ENCODE peak calls at places on chromosome 14, in seven cellular contexts. R is fibroblast of lung, J is endothelial cell of umbilical vein, F is hepatocyte, U is GM23338, C is lower lobe of right lung, K is right cardiac atrium. W is an unnamed sample. For H3K4me1 and H3K27me3, the result is how much of the 10 kb centered on the place peaks cover.

GRCh38 chr14:49461529-49462401 is 124.4 kb downstream of the RPS29 start:
- DNase-seq in R (peak), J (peak), F (peak), U (peak), C (no peak), K (no peak), W (peak)

GRCh38 chr14:74563233-74563585 is 48.8 kb downstream of the LTBP2 start:
- DNase-seq in R (no peak), J (peak), F (no peak), U (no peak), C (no peak), K (no peak), W (no peak)

GRCh38 chr14:56333361-56334279 is 215.4 kb downstream of the PELI2 start:
- DNase-seq in R (peak), J (peak), F (peak), U (no peak), C (no peak), K (no peak), W (no peak)

GRCh38 chr14:70754989-70755388 is 54.3 kb downstream of the MAP3K9 start:
- DNase-seq in R (peak), J (no peak), F (no peak), U (no peak), C (peak), K (no peak), W (no peak)

GRCh38 chr14:85076111-85076510 is 453.8 kb upstream of the FLRT2 start:
- DNase-seq in R (no peak), J (no peak), F (no peak), U (no peak), C (no peak), K (no peak), W (no peak)

GRCh38 chr14:37874429-37875109 is 279.1 kb downstream of the TTC6 start:
- DNase-seq in R (peak), J (peak), F (peak), U (peak), C (peak), K (peak), W (peak)

GRCh38 chr14:90416649-90417237 is 19.9 kb downstream of the CALM1 start:
- DNase-seq in R (no peak), J (peak), F (no peak), U (no peak), C (no peak), K (no peak), W (no peak)

GRCh38 chr14:101929096-101929495 is 35.3 kb upstream of the DYNC1H1 start:
- DNase-seq in R (no peak), J (no peak), F (no peak), U (no peak), C (peak), K (no peak), W (no peak)

GRCh38 chr14:41899416-41899815 is 292.7 kb downstream of the LRFN5 start:
- DNase-seq in R (peak), J (no peak), F (no peak), U (no peak), C (no peak), K (no peak), W (no peak)

GRCh38 chr14:92340071-92340470 is 17.1 kb downstream of the SLC24A4 start:
- DNase-seq in R (no peak), J (no peak), F (no peak), U (no peak), C (no peak), K (no peak), W (no peak)

GRCh38 chr14:42095155-42095554 is 488.5 kb downstream of the LRFN5 start:
- DNase-seq in R (no peak), J (no peak), F (no peak), U (no peak), C (no peak), K (peak), W (no peak)

GRCh38 chr14:88426271-88426670 is 40.8 kb downstream of the SPATA7 start:
- DNase-seq in R (peak), J (no peak), F (no peak), U (peak), C (no peak), K (peak), W (no peak)

GRCh38 chr14:53792909-53793308 is 163.7 kb downstream of the BMP4 start:
- DNase-seq in R (no peak), J (no peak), F (no peak), U (peak), C (no peak), K (no peak), W (no peak)

GRCh38 chr14:100534528-100535286 is 52.5 kb downstream of the BEGAIN start:
- DNase-seq in R (no peak), J (no peak), F (no peak), U (no peak), C (peak), K (peak), W (no peak)

GRCh38 chr14:65348137-65348536 is 64.4 kb upstream of the FUT8 start:
- DNase-seq in R (no peak), J (no peak), F (no peak), U (no peak), C (peak), K (no peak), W (no peak)

GRCh38 chr14:81710232-81710845 is 176.7 kb upstream of the SEL1L start:
- DNase-seq in R (peak), J (no peak), F (peak), U (peak), C (no peak), K (no peak), W (no peak)

GRCh38 chr14:71012888-71013287 is 105.6 kb downstream of the PCNX1 start:
- DNase-seq in R (no peak), J (no peak), F (no peak), U (no peak), C (no peak), K (no peak), W (no peak)

GRCh38 chr14:96965885-96966595 is 168.9 kb downstream of the VRK1 start:
- DNase-seq in R (no peak), J (no peak), F (no peak), U (peak), C (no peak), K (no peak), W (no peak)

GRCh38 chr14:29236401-29236800 is 469.8 kb downstream of the FOXG1 start:
- DNase-seq in R (no peak), J (no peak), F (no peak), U (no peak), C (no peak), K (no peak), W (no peak)

GRCh38 chr14:60980811-60981625 is at the start of the genes SLC38A6 and TRMT5:
- DNase-seq in R (peak), J (peak), F (peak), U (peak), C (peak), K (peak), W (peak)

GRCh38 chr14:60981626-60982455 is 796 bp downstream of the SLC38A6 start:
- DNase-seq in R (peak), J (peak), F (peak), U (peak), C (no peak), K (no peak), W (no peak)

GRCh38 chr14:60973070-60973469 is 7.8 kb downstream of the TRMT5 start:
- DNase-seq in R (no peak), J (no peak), F (no peak), U (no peak), C (no peak), K (no peak), W (no peak)

GRCh38 chr14:60974070-60974469 is 6.8 kb downstream of the TRMT5 start:
- DNase-seq in R (no peak), J (no peak), F (no peak), U (no peak), C (no peak), K (no peak), W (no peak)

DNA sequence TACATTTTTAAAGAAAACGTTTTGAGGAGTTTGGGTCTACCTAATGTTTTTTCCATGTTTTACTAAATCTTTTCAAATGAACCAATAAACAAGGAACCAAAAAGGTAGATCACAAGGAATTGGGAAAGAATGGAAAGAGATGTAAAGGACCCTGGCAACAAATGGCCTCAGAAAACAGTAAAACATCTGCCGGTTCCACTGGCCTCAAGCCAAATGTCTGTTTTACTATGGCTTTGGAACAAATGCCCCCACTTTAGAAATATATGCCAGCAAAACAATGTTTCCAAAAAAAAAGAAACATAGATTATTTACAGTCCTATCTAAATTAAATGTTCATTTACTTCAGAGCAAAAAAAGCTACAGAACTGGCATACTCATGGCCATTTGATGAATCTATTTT is 3.0 kb downstream of the TRMT5 start:
- DNase-seq in R (no peak), J (peak), F (no peak), U (no peak), C (no peak), K (no peak), W (no peak)
- H3K4me1 ChIP-seq in R (under half), J (under half), F (under half), U (under half), C (under half), K (under half), W (under half)

GRCh38 chr14:104678901-104679705 is 10.3 kb upstream of the INF2 start:
- DNase-seq in R (no peak), J (no peak), F (no peak), U (no peak), C (peak), K (peak), W (no peak)
- H3K27ac ChIP-seq in R (peak), J (no peak), F (peak), U (peak), C (peak), K (no peak), W (no peak)

DNA sequence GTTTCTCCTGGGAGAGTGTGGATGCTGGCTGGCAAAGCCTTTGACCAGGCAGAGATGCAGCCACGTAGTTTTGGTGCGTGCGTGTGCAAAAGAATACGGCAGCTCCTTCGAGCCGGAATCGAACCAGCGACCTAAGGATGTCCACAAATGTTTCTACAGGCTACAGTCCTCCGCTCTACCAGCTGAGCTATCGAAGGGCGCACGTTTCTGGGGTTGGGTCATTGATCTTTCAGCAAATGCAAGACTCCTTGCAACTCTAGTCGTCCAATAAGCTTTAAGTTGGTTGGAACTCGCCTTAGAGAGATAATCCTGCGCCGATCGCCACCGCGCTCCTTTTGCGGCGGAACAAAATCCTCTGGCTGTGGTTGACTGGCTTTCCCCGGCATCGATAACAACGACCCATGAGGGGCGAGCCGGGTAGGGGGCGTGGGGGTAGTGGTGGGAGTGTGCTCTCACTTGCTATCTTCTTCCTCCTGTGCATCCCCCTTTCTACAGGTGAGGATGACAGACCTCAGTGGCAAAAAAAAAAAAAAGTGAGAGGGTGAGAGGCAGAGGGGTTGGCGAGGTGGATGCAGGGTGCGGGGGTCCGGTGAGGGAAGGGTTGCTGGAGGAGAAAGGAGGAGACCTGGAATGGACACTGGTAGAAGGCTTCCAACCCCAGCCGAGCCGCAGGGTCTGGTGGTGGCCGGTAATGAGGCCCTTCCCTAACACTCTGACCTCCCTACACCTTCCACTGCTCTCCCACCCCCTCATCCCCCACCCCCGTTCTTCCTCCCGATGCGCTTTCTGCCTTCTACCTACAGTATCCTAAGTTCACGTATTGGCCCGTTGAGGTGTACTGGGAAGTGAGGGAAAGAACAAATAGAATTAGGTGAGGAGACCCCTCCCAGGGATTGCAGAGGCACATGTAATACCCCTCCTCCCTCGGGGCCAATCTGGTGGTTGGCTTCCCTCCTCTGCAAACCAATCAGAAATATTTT is 11.8 kb upstream of the OR6S1 start:
- DNase-seq in R (peak), J (peak), F (peak), U (peak), C (no peak), K (no peak), W (no peak)
- H3K27me3 ChIP-seq in R (under half), J (under half), F (half or more), U (under half), C (half or more), K (under half), W (under half)

GRCh38 chr14:77111021-77111420 is 13.0 kb downstream of the CIPC start:
- DNase-seq in R (peak), J (peak), F (no peak), U (peak), C (no peak), K (no peak), W (no peak)

GRCh38 chr14:77108753-77109152 is 10.7 kb downstream of the CIPC start:
- DNase-seq in R (no peak), J (no peak), F (no peak), U (no peak), C (no peak), K (no peak), W (no peak)

GRCh38 chr14:77110286-77110685 is 12.2 kb downstream of the CIPC start:
- DNase-seq in R (no peak), J (no peak), F (no peak), U (no peak), C (no peak), K (no peak), W (no peak)

GRCh38 chr14:77107228-77107627 is 9.2 kb downstream of the CIPC start:
- DNase-seq in R (no peak), J (no peak), F (no peak), U (no peak), C (no peak), K (no peak), W (no peak)

DNA sequence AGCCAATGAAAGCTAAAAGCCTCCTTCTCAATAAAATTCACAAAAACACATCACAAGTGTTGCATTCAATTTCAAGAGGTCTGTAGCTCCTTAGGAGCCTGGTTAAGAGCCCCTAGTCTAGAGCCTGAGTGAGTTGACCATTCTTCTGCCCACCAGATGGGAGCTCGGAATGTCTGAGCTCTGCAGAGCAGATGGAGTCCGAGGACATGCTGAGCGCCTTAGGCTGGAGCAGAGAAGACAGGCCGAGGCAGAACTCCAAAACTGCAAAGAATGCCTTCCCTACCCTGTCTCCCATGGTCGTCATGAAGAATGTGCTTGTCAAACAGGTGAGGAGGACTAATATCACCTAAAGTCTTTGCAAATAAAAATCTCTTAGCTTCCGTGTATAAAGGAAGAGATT is 11.6 kb downstream of the CIPC start:
- DNase-seq in R (no peak), J (no peak), F (no peak), U (no peak), C (no peak), K (no peak), W (no peak)
- H3K4me1 ChIP-seq in R (under half), J (under half), F (under half), U (under half), C (under half), K (under half), W (under half)

GRCh38 chr14:34043627-34044372 is 92.9 kb upstream of the EGLN3 start:
- DNase-seq in R (peak), J (peak), F (peak), U (peak), C (no peak), K (no peak), W (peak)
- H3K27ac ChIP-seq in R (no peak), J (no peak), F (peak), U (no peak), C (no peak), K (no peak), W (no peak)